ENCODE peak calls at places on chromosomes 4 and X, in five cellular contexts. One of them, this sample, is unnamed.

GRCh38 chr4:84878090-84878489 is 88.4 kb downstream of the WDFY3 start:
- DNase-seq in endothelial cell: no peak
- DNase-seq in neural progenitor cell: no peak
- DNase-seq in neural crest cell: no peak
- DNase-seq in HFF-Myc: peak
- DNase-seq in this sample: no peak

GRCh38 chr4:119135721-119136121 is at the start of gene MYOZ2:
- DNase-seq in endothelial cell: no peak
- DNase-seq in neural progenitor cell: no peak
- DNase-seq in neural crest cell: no peak
- DNase-seq in HFF-Myc: no peak
- DNase-seq in this sample: no peak

GRCh38 chr4:38322709-38323108 is 341.3 kb upstream of the KLF3 start:
- DNase-seq in endothelial cell: no peak
- DNase-seq in neural progenitor cell: no peak
- DNase-seq in neural crest cell: no peak
- DNase-seq in HFF-Myc: peak
- DNase-seq in this sample: no peak

GRCh38 chr4:40193018-40193571 is 3.7 kb upstream of the RHOH start:
- DNase-seq in endothelial cell: no peak
- DNase-seq in neural progenitor cell: no peak
- DNase-seq in neural crest cell: no peak
- DNase-seq in HFF-Myc: no peak
- DNase-seq in this sample: peak

GRCh38 chr4:102815981-102816380 is 11.4 kb downstream of the UBE2D3 start:
- DNase-seq in endothelial cell: no peak
- DNase-seq in neural progenitor cell: no peak
- DNase-seq in neural crest cell: no peak
- DNase-seq in HFF-Myc: peak
- DNase-seq in this sample: no peak

GRCh38 chrX:74535211-74535621 is 79.2 kb downstream of the RLIM start:
- DNase-seq in endothelial cell: peak
- DNase-seq in neural progenitor cell: peak
- DNase-seq in neural crest cell: no peak
- DNase-seq in HFF-Myc: peak
- DNase-seq in this sample: no peak

GRCh38 chrX:2710041-2710471 is 19.0 kb downstream of the CD99 start:
- DNase-seq in endothelial cell: no peak
- DNase-seq in neural progenitor cell: no peak
- DNase-seq in neural crest cell: no peak
- DNase-seq in HFF-Myc: peak
- DNase-seq in this sample: no peak

GRCh38 chrX:102768984-102769761 is 48.6 kb downstream of the GPRASP3 start:
- DNase-seq in endothelial cell: peak
- DNase-seq in neural progenitor cell: peak
- DNase-seq in neural crest cell: peak
- DNase-seq in HFF-Myc: peak
- DNase-seq in this sample: peak

GRCh38 chr4:2068198-2068470 is 9.0 kb downstream of the NAT8L start:
- DNase-seq in endothelial cell: no peak
- DNase-seq in neural progenitor cell: no peak
- DNase-seq in neural crest cell: no peak
- DNase-seq in HFF-Myc: no peak
- DNase-seq in this sample: no peak

GRCh38 chrX:74925210-74926088 is at the start of gene NEXMIF:
- DNase-seq in endothelial cell: peak
- DNase-seq in neural progenitor cell: peak
- DNase-seq in neural crest cell: no peak
- DNase-seq in HFF-Myc: no peak
- DNase-seq in this sample: peak

GRCh38 chr4:76690091-76690905 is 207.6 kb downstream of the SOWAHB start:
- DNase-seq in endothelial cell: no peak
- DNase-seq in neural progenitor cell: no peak
- DNase-seq in neural crest cell: no peak
- DNase-seq in HFF-Myc: peak
- DNase-seq in this sample: no peak

GRCh38 chrX:103664363-103664762 is 22.1 kb downstream of the MORF4L2 start:
- DNase-seq in endothelial cell: no peak
- DNase-seq in neural progenitor cell: peak
- DNase-seq in neural crest cell: no peak
- DNase-seq in HFF-Myc: no peak
- DNase-seq in this sample: no peak

GRCh38 chrX:123920065-123920785 is 41.3 kb upstream of the STAG2 start:
- DNase-seq in endothelial cell: no peak
- DNase-seq in neural progenitor cell: no peak
- DNase-seq in neural crest cell: no peak
- DNase-seq in HFF-Myc: peak
- DNase-seq in this sample: no peak

GRCh38 chr4:145909331-145909730 is 29.3 kb downstream of the ZNF827 start:
- DNase-seq in endothelial cell: peak
- DNase-seq in neural progenitor cell: peak
- DNase-seq in neural crest cell: no peak
- DNase-seq in HFF-Myc: no peak
- DNase-seq in this sample: no peak

GRCh38 chrX:80014141-80014940 is at the start of gene TBX22:
- DNase-seq in endothelial cell: no peak
- DNase-seq in neural progenitor cell: no peak
- DNase-seq in neural crest cell: no peak
- DNase-seq in HFF-Myc: no peak
- DNase-seq in this sample: no peak

GRCh38 chr4:183291070-183291469 is 29.0 kb downstream of the CLDN22 start:
- DNase-seq in endothelial cell: no peak
- DNase-seq in neural progenitor cell: no peak
- DNase-seq in neural crest cell: no peak
- DNase-seq in HFF-Myc: no peak
- DNase-seq in this sample: no peak

GRCh38 chrX:131762802-131763234 is 218.9 kb downstream of the OR13H1 start:
- DNase-seq in endothelial cell: peak
- DNase-seq in neural progenitor cell: no peak
- DNase-seq in neural crest cell: no peak
- DNase-seq in HFF-Myc: no peak
- DNase-seq in this sample: peak

GRCh38 chrX:117936162-117936561 is 180.4 kb downstream of the KLHL13 start:
- DNase-seq in endothelial cell: no peak
- DNase-seq in neural progenitor cell: no peak
- DNase-seq in neural crest cell: no peak
- DNase-seq in HFF-Myc: no peak
- DNase-seq in this sample: no peak

GRCh38 chr4:156778093-156778492 is 193.5 kb downstream of the PDGFC start:
- DNase-seq in endothelial cell: no peak
- DNase-seq in neural progenitor cell: no peak
- DNase-seq in neural crest cell: no peak
- DNase-seq in HFF-Myc: no peak
- DNase-seq in this sample: no peak

GRCh38 chrX:25191403-25191802 is 175.6 kb upstream of the ARX start:
- DNase-seq in endothelial cell: no peak
- DNase-seq in neural progenitor cell: no peak
- DNase-seq in neural crest cell: no peak
- DNase-seq in HFF-Myc: no peak
- DNase-seq in this sample: no peak

GRCh38 chr4:143699331-143700059 is 980 bp downstream of the FREM3 start:
- DNase-seq in endothelial cell: no peak
- DNase-seq in neural progenitor cell: no peak
- DNase-seq in neural crest cell: no peak
- DNase-seq in HFF-Myc: no peak
- DNase-seq in this sample: peak

GRCh38 chrX:111445485-111445884 is 33.5 kb upstream of the DCX start:
- DNase-seq in endothelial cell: peak
- DNase-seq in neural progenitor cell: peak
- DNase-seq in neural crest cell: no peak
- DNase-seq in HFF-Myc: peak
- DNase-seq in this sample: peak

GRCh38 chrX:111442791-111443190 is 30.8 kb upstream of the DCX start:
- DNase-seq in endothelial cell: no peak
- DNase-seq in neural progenitor cell: no peak
- DNase-seq in neural crest cell: no peak
- DNase-seq in HFF-Myc: no peak
- DNase-seq in this sample: no peak

GRCh38 chrX:111444881-111445280 is 32.9 kb upstream of the DCX start:
- DNase-seq in endothelial cell: no peak
- DNase-seq in neural progenitor cell: no peak
- DNase-seq in neural crest cell: no peak
- DNase-seq in HFF-Myc: no peak
- DNase-seq in this sample: no peak

GRCh38 chrX:111447298-111447697 is 35.3 kb upstream of the DCX start:
- DNase-seq in endothelial cell: peak
- DNase-seq in neural progenitor cell: peak
- DNase-seq in neural crest cell: peak
- DNase-seq in HFF-Myc: no peak
- DNase-seq in this sample: peak
- TF ChIP-seq CTCF in endothelial cell: no peak
- TF ChIP-seq CTCF in neural progenitor cell: peak
- TF ChIP-seq CTCF in neural crest cell: peak
- TF ChIP-seq CTCF in HFF-Myc: peak
- TF ChIP-seq CTCF in this sample: peak

DNA sequence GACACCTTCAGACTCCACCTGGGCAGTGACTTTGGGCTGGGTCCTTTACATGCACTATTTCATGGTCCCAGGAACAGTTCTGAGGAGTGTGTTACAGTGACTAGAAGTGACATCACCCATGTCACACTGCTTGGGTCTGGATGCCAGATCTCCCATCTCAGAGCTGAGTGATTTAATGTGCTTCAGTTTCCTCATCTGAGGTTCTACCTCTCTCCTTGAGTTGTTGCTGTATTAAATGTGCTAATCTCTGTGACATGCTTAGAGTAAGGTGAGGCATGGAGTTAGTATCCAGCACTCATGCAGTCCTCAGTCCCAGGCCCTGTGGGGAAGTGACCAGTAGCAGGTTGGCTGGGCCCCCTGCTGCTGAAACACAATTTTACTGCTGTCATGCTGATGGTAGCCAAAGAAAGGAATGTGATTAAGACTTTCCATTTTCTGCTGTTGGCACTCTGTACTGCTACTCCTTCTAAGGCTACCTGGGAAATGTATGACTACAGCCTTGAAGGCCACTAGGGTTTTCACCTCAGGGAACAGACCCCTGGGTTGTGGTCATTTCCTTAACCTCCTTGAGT is 639.6 kb downstream of the MID1IP1 start:
- DNase-seq in endothelial cell: no peak
- DNase-seq in neural progenitor cell: no peak
- DNase-seq in neural crest cell: no peak
- DNase-seq in HFF-Myc: no peak
- DNase-seq in this sample: no peak
- TF ChIP-seq CTCF in endothelial cell: no peak
- TF ChIP-seq CTCF in neural progenitor cell: no peak
- TF ChIP-seq CTCF in neural crest cell: no peak
- TF ChIP-seq CTCF in HFF-Myc: no peak
- TF ChIP-seq CTCF in this sample: no peak

GRCh38 chr4:140622333-140622958 is 53.7 kb upstream of the UCP1 start:
- DNase-seq in endothelial cell: no peak
- DNase-seq in neural progenitor cell: no peak
- DNase-seq in neural crest cell: no peak
- DNase-seq in HFF-Myc: no peak
- DNase-seq in this sample: no peak

GRCh38 chr4:140621161-140621560 is 52.4 kb upstream of the UCP1 start:
- DNase-seq in endothelial cell: no peak
- DNase-seq in neural progenitor cell: no peak
- DNase-seq in neural crest cell: no peak
- DNase-seq in HFF-Myc: no peak
- DNase-seq in this sample: no peak

GRCh38 chr4:140612356-140612755 is 43.6 kb upstream of the UCP1 start:
- DNase-seq in endothelial cell: no peak
- DNase-seq in neural progenitor cell: no peak
- DNase-seq in neural crest cell: no peak
- DNase-seq in HFF-Myc: no peak
- DNase-seq in this sample: no peak

GRCh38 chr4:140615451-140615850 is 46.7 kb upstream of the UCP1 start:
- DNase-seq in endothelial cell: no peak
- DNase-seq in neural progenitor cell: no peak
- DNase-seq in neural crest cell: no peak
- DNase-seq in HFF-Myc: no peak
- DNase-seq in this sample: no peak

DNA sequence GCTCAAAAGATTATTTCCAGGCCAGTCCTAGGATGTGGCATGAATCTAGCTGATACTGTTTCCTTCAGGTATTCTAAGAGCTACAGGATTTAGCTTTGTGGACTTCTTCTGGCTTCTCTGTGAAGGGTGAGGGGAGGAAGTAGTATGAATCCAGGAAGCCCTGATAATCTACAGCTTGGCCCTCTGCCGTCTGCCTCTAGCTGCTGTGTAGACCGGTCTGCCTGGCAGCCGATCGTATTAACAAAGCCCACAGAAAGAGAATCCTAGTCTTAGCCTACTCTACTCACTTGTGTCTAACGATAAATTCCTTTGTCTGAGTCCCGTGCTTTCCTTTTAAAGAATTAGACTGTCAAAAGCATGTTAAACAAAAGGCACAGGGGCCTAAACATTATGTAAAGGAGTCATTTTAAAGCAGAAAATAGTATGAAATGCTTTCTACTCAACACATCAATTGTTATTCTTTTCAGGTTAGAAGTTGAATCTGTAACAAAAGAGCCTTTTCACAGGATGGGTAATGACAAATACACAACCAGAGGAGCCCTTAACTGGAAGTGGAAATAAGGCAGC is 48.8 kb upstream of the UCP1 start:
- DNase-seq in endothelial cell: no peak
- DNase-seq in neural progenitor cell: peak
- DNase-seq in neural crest cell: no peak
- DNase-seq in HFF-Myc: no peak
- DNase-seq in this sample: no peak
- TF ChIP-seq CTCF in endothelial cell: no peak
- TF ChIP-seq CTCF in neural progenitor cell: no peak
- TF ChIP-seq CTCF in neural crest cell: no peak
- TF ChIP-seq CTCF in HFF-Myc: no peak
- TF ChIP-seq CTCF in this sample: no peak

GRCh38 chrX:110181459-110182137 is 136.3 kb downstream of the AMMECR1 start:
- DNase-seq in endothelial cell: no peak
- DNase-seq in neural progenitor cell: no peak
- DNase-seq in neural crest cell: no peak
- DNase-seq in HFF-Myc: no peak
- DNase-seq in this sample: no peak

GRCh38 chrX:110182865-110183264 is 135.0 kb downstream of the AMMECR1 start:
- DNase-seq in endothelial cell: no peak
- DNase-seq in neural progenitor cell: no peak
- DNase-seq in neural crest cell: no peak
- DNase-seq in HFF-Myc: no peak
- DNase-seq in this sample: no peak

GRCh38 chrX:110182362-110182761 is 135.5 kb downstream of the AMMECR1 start:
- DNase-seq in endothelial cell: no peak
- DNase-seq in neural progenitor cell: no peak
- DNase-seq in neural crest cell: no peak
- DNase-seq in HFF-Myc: no peak
- DNase-seq in this sample: no peak

GRCh38 chrX:110180176-110180927 is 137.5 kb downstream of the AMMECR1 start:
- DNase-seq in endothelial cell: no peak
- DNase-seq in neural progenitor cell: no peak
- DNase-seq in neural crest cell: no peak
- DNase-seq in HFF-Myc: no peak
- DNase-seq in this sample: no peak

DNA sequence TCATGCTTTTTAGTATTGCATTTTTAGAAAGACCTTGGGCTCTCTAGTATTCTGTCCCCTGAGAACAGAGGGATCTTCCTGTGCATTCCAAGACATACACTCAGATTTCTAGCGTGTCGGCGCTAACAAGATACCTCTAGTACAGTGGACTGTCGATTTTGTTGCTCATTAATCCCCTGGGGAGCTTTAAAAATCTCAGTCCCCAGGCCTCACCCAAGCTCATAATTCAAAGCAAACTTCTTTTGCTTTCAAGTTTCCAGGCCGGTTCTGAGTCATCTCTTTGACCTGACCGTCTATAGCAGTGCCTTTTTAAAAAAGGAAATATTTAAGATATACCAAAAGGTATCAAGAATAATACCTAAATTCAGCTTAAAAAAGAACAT is 137.0 kb downstream of the AMMECR1 start:
- DNase-seq in endothelial cell: no peak
- DNase-seq in neural progenitor cell: no peak
- DNase-seq in neural crest cell: no peak
- DNase-seq in HFF-Myc: no peak
- DNase-seq in this sample: no peak
- TF ChIP-seq CTCF in endothelial cell: no peak
- TF ChIP-seq CTCF in neural progenitor cell: no peak
- TF ChIP-seq CTCF in neural crest cell: no peak
- TF ChIP-seq CTCF in HFF-Myc: no peak
- TF ChIP-seq CTCF in this sample: no peak